ENCODE peak calls at places on chromosomes 1 and 21, in four cellular contexts. G is GM04504; W is T-helper 9 cell; S is stimulated activated effector memory CD8-positive, alpha-beta T cell treated with anti-CD3 and anti-CD28 coated beads, Interleukin-12 subunit alpha, Interleukin-12 subunit beta, amount 100 ng/mL, for 72 hours. V is an unnamed sample.

GRCh38 chr1:59408608-59409007 is 111.7 kb downstream of the FGGY start:
- DNase-seq in G (no peak), W (no peak), S (no peak), V (no peak)

GRCh38 chr1:225480825-225481434 is 53.1 kb upstream of the LBR start:
- DNase-seq in G (no peak), W (peak; percentile 32), S (no peak), V (no peak)

GRCh38 chr1:235006132-235006721 is 122.4 kb downstream of the TOMM20 start:
- DNase-seq in G (no peak), W (no peak), S (no peak), V (no peak)

GRCh38 chr1:221594600-221594999 is 147.3 kb downstream of the DUSP10 start:
- DNase-seq in G (no peak), W (no peak), S (no peak), V (no peak)

GRCh38 chr1:76285578-76286135 is 211.1 kb downstream of the ST6GALNAC3 start:
- DNase-seq in G (no peak), W (no peak), S (no peak), V (peak; percentile 6)

GRCh38 chr1:110155878-110156522 is 5.7 kb downstream of the SLC6A17 start:
- DNase-seq in G (peak; percentile 27), W (peak; percentile 36), S (peak; percentile 35), V (peak; percentile 37)

GRCh38 chr1:226532553-226532952 is 16.0 kb upstream of the STUM start:
- DNase-seq in G (no peak), W (no peak), S (no peak), V (no peak)

GRCh38 chr1:41455479-41456271 is 28.8 kb downstream of the EDN2 start:
- DNase-seq in G (peak; percentile 34), W (no peak), S (no peak), V (no peak)

GRCh38 chr1:245735831-245736530 is 581.2 kb downstream of the KIF26B start:
- DNase-seq in G (peak; percentile 24), W (no peak), S (no peak), V (no peak)

GRCh38 chr21:37159053-37159776 is 86.2 kb downstream of the TTC3 start:
- DNase-seq in G (no peak), W (no peak), S (peak; percentile 15), V (no peak)

GRCh38 chr1:184882649-184883303 is 91.5 kb downstream of the NIBAN1 start:
- DNase-seq in G (no peak), W (no peak), S (no peak), V (no peak)

GRCh38 chr1:58783993-58784757 is at the start of gene JUN:
- DNase-seq in G (peak; percentile 100), W (peak; percentile 97), S (peak; percentile 88), V (peak; percentile 99)

GRCh38 chr1:107000907-107001306 is 55.6 kb upstream of the PRMT6 start:
- DNase-seq in G (no peak), W (no peak), S (no peak), V (no peak)

GRCh38 chr1:179016694-179017382 is 8.9 kb upstream of the FAM20B start:
- DNase-seq in G (peak; percentile 91), W (no peak), S (no peak), V (no peak)

GRCh38 chr1:204405988-204406387 is 5.6 kb downstream of the PPP1R15B start:
- DNase-seq in G (no peak), W (no peak), S (no peak), V (no peak)

GRCh38 chr1:160046494-160047115 is 14.8 kb upstream of the PIGM start:
- DNase-seq in G (no peak), W (no peak), S (peak; percentile 20), V (peak; percentile 8)

GRCh38 chr21:31030367-31031106 is 7.7 kb downstream of the KRTAP19-8 start:
- DNase-seq in G (no peak), W (no peak), S (no peak), V (no peak)

GRCh38 chr1:207424570-207425131 is 29.5 kb upstream of the CR2 start:
- DNase-seq in G (no peak), W (no peak), S (no peak), V (no peak)

GRCh38 chr1:205988585-205988995 is 14.6 kb downstream of the RAB7B start:
- DNase-seq in G (no peak), W (no peak), S (no peak), V (no peak)

GRCh38 chr1:109530457-109531204 is 9.0 kb upstream of the GPR61 start:
- DNase-seq in G (no peak), W (no peak), S (no peak), V (no peak)

GRCh38 chr1:214933375-214933774 is 149.2 kb upstream of the KCNK2 start:
- DNase-seq in G (no peak), W (no peak), S (no peak), V (no peak)

GRCh38 chr1:85397490-85398044 is 67.4 kb downstream of the DDAH1 start:
- DNase-seq in G (no peak), W (no peak), S (no peak), V (no peak)

GRCh38 chr1:200793677-200794076 is 55.0 kb downstream of the CAMSAP2 start:
- DNase-seq in G (no peak), W (no peak), S (no peak), V (no peak)

GRCh38 chr1:110053557-110054428 is 16.7 kb downstream of the ALX3 start:
- DNase-seq in G (no peak), W (peak; percentile 68), S (peak; percentile 67), V (no peak)

GRCh38 chr1:92882817-92883216 is 51.0 kb downstream of the RPL5 start:
- DNase-seq in G (no peak), W (peak; percentile 16), S (peak; percentile 6), V (peak; percentile 29)

GRCh38 chr21:43591468-43592050 is 67.7 kb downstream of the HSF2BP start:
- DNase-seq in G (no peak), W (no peak), S (no peak), V (no peak)